ENCODE peak calls at places on chromosomes 11 and 22, in five cellular contexts. N is MG63; V is activated CD4-positive, CD25-positive, alpha-beta regulatory T cell; J is endothelial cell; M is stimulated activated CD8-positive, alpha-beta memory T cell treated with anti-CD3 and anti-CD28 coated beads, Interleukin-4, amount 100 ng/mL, for 1 hour. Y is an unnamed sample.

GRCh38 chr11:9095421-9095820 is 4.0 kb upstream of the SCUBE2 start:
- DNase-seq in N (no peak), V (no peak), J (peak), M (no peak), Y (no peak)

GRCh38 chr11:2526808-2527381 is 82.1 kb downstream of the KCNQ1 start:
- DNase-seq in N (no peak), V (no peak), J (no peak), M (no peak), Y (no peak)

GRCh38 chr22:37893583-37893983 is 12.5 kb upstream of the MICALL1 start:
- DNase-seq in N (no peak), V (no peak), J (no peak), M (no peak), Y (no peak)

GRCh38 chr22:22925146-22925794 is 37.7 kb downstream of the IGLL5 start:
- DNase-seq in N (no peak), V (no peak), J (no peak), M (no peak), Y (no peak)

GRCh38 chr11:111352235-111352746 is 26.8 kb downstream of the POU2AF1 start:
- DNase-seq in N (no peak), V (no peak), J (no peak), M (no peak), Y (no peak)

GRCh38 chr11:125950696-125951645 is 5.1 kb downstream of the VSIG10L2 start:
- DNase-seq in N (no peak), V (no peak), J (no peak), M (no peak), Y (no peak)

GRCh38 chr11:73358071-73358470 is 18.1 kb upstream of the RELT start:
- DNase-seq in N (no peak), V (no peak), J (no peak), M (no peak), Y (peak)

GRCh38 chr11:75200051-75200450 is 40.5 kb upstream of the TPBGL start:
- DNase-seq in N (no peak), V (no peak), J (no peak), M (no peak), Y (no peak)

GRCh38 chr22:47370448-47371262 is 608.2 kb downstream of the TBC1D22A start:
- DNase-seq in N (no peak), V (no peak), J (no peak), M (no peak), Y (peak)

GRCh38 chr22:44098021-44098739 is 74.1 kb downstream of the PARVB start:
- DNase-seq in N (no peak), V (no peak), J (no peak), M (no peak), Y (no peak)

GRCh38 chr11:9203715-9204311 is 61.3 kb downstream of the DENND5A start:
- DNase-seq in N (no peak), V (no peak), J (no peak), M (no peak), Y (no peak)

GRCh38 chr11:73178092-73178539 is 36.0 kb upstream of the FCHSD2 start:
- DNase-seq in N (peak), V (peak), J (peak), M (peak), Y (peak)

GRCh38 chr11:69131644-69132300 is 24.0 kb upstream of the SMIM38 start:
- DNase-seq in N (peak), V (no peak), J (peak), M (no peak), Y (peak)

GRCh38 chr11:132353255-132353654 is 982.8 kb downstream of the NTM start:
- DNase-seq in N (no peak), V (no peak), J (no peak), M (no peak), Y (no peak)

GRCh38 chr22:24434472-24435322 is 7.3 kb downstream of the ADORA2A start:
- DNase-seq in N (no peak), V (peak), J (no peak), M (peak), Y (peak)

GRCh38 chr11:125452125-125452470 is 44.0 kb downstream of the FEZ1 start:
- DNase-seq in N (no peak), V (no peak), J (no peak), M (no peak), Y (no peak)